ENCODE peak calls at places on chromosomes 12 and 14, in seven cellular contexts. A is cardiac fibroblast; P is hypothalamus; C is dorsolateral prefrontal cortex; V is HS-5; M is activated CD4-positive, alpha-beta T cell treated with anti-CD3 and anti-CD28 coated beads, Interleukin-2, amount 10 ng/mL, durations not matched to agents 7 days and 5 days; D is AG10803. O is an unnamed sample.

GRCh38 chr12:40727774-40728483 is 35.7 kb downstream of the CNTN1 start:
- DNase-seq in A (no peak), P (no peak), C (no peak), V (no peak), M (no peak), D (no peak), O (no peak)

GRCh38 chr12:124725099-124725498 is 138.6 kb downstream of the SCARB1 start:
- DNase-seq in A (no peak), P (no peak), C (no peak), V (no peak), M (no peak), D (no peak), O (no peak)

GRCh38 chr12:124454735-124455134 is 112.7 kb downstream of the NCOR2 start:
- DNase-seq in A (peak), P (no peak), C (no peak), V (no peak), M (no peak), D (peak), O (no peak)

GRCh38 chr12:130815028-130815741 is 23.9 kb downstream of the STX2 start:
- DNase-seq in A (no peak), P (no peak), C (peak), V (no peak), M (no peak), D (no peak), O (no peak)

GRCh38 chr14:32906672-32907071 is 32.0 kb upstream of the NPAS3 start:
- DNase-seq in A (no peak), P (no peak), C (no peak), V (no peak), M (no peak), D (no peak), O (no peak)

GRCh38 chr12:93319523-93320045 is 58.1 kb upstream of the NUDT4 start:
- DNase-seq in A (no peak), P (no peak), C (no peak), V (no peak), M (no peak), D (peak), O (no peak)

GRCh38 chr14:87334997-87335675 is 657.8 kb downstream of the GALC start:
- DNase-seq in A (no peak), P (no peak), C (no peak), V (no peak), M (no peak), D (peak), O (no peak)

GRCh38 chr14:24297190-24297964 is 2.2 kb downstream of the DHRS1 start:
- DNase-seq in A (peak), P (no peak), C (no peak), V (no peak), M (no peak), D (no peak), O (no peak)

GRCh38 chr12:59322473-59322872 is 273.4 kb upstream of the SLC16A7 start:
- DNase-seq in A (no peak), P (peak), C (peak), V (no peak), M (no peak), D (no peak), O (no peak)

GRCh38 chr14:76272774-76273173 is 103.2 kb upstream of the ESRRB start:
- DNase-seq in A (no peak), P (no peak), C (no peak), V (no peak), M (no peak), D (no peak), O (no peak)

GRCh38 chr14:28577711-28578131 is 188.9 kb upstream of the FOXG1 start:
- DNase-seq in A (peak), P (no peak), C (no peak), V (peak), M (no peak), D (no peak), O (no peak)

GRCh38 chr12:9606247-9606646 is 1.5 kb downstream of the KLRB1 start:
- DNase-seq in A (no peak), P (no peak), C (no peak), V (no peak), M (no peak), D (no peak), O (no peak)

GRCh38 chr12:31008961-31009840 is 64.5 kb upstream of the DDX11 start:
- DNase-seq in A (no peak), P (no peak), C (peak), V (no peak), M (no peak), D (no peak), O (no peak)

GRCh38 chr12:93918262-93918661 is 230.1 kb upstream of the PLXNC1 start:
- DNase-seq in A (peak), P (no peak), C (no peak), V (no peak), M (no peak), D (peak), O (peak)

GRCh38 chr14:89357655-89358297 is 59.3 kb downstream of the FOXN3 start:
- DNase-seq in A (no peak), P (no peak), C (no peak), V (no peak), M (no peak), D (no peak), O (no peak)

O was measured in NCI-H226.